ENCODE peak calls at places on chromosomes 4 and X, in four cellular contexts. V is NCI-H2171, T is AG08395, A is AG10803. C is an unnamed sample.

GRCh38 chr4:137408527-137409177 is 123.6 kb downstream of the PCDH18 start:
- DNase-seq in V (no peak), T (no peak), A (no peak), C (no peak)

GRCh38 chrX:36803151-36803550 is 205.0 kb upstream of the FAM47C start:
- DNase-seq in V (no peak), T (no peak), A (no peak), C (no peak)

GRCh38 chr4:16598241-16599224 is 299.9 kb downstream of the LDB2 start:
- DNase-seq in V (no peak), T (peak; percentile 20), A (peak; percentile 62), C (peak; percentile 68)

GRCh38 chr4:26372525-26373172 is 51.8 kb downstream of the RBPJ start:
- DNase-seq in V (no peak), T (peak; percentile 39), A (peak; percentile 54), C (peak; percentile 94)

GRCh38 chrX:108001218-108001814 is 19.1 kb upstream of the TEX13B start:
- DNase-seq in V (peak; percentile 26), T (peak; percentile 18), A (peak; percentile 42), C (peak; percentile 57)

GRCh38 chrX:107766470-107767140 is 9.0 kb downstream of the TSC22D3 start:
- DNase-seq in V (no peak), T (peak; percentile 59), A (peak; percentile 12), C (no peak)

GRCh38 chrX:17567821-17568220 is 169.5 kb upstream of the SCML1 start:
- DNase-seq in V (no peak), T (no peak), A (no peak), C (no peak)

GRCh38 chr4:146342600-146343192 is 128.4 kb downstream of the REELD1 start:
- DNase-seq in V (no peak), T (peak; percentile 17), A (peak; percentile 47), C (peak; percentile 79)

GRCh38 chr4:185672151-185672550 is 136.8 kb upstream of the PDLIM3 start:
- DNase-seq in V (no peak), T (no peak), A (no peak), C (no peak)

GRCh38 chr4:109942292-109942926 is 29.7 kb downstream of the EGF start:
- DNase-seq in V (no peak), T (no peak), A (no peak), C (no peak)

GRCh38 chr4:180860136-180860720 is 1383.0 kb upstream of the TENM3 start:
- DNase-seq in V (no peak), T (no peak), A (no peak), C (no peak)

GRCh38 chr4:186137193-186137792 is 32.8 kb downstream of the FAM149A start:
- DNase-seq in V (no peak), T (peak; percentile 55), A (peak; percentile 23), C (peak; percentile 57)

GRCh38 chrX:107731831-107732502 is 43.6 kb downstream of the TSC22D3 start:
- DNase-seq in V (no peak), T (peak; percentile 45), A (peak; percentile 49), C (peak; percentile 82)

GRCh38 chrX:16848541-16848940 is 21.6 kb downstream of the RBBP7 start:
- DNase-seq in V (no peak), T (no peak), A (peak; percentile 69), C (no peak)

GRCh38 chrX:69163936-69164741 is 1.1 kb downstream of the PJA1 start:
- DNase-seq in V (no peak), T (peak; percentile 31), A (no peak), C (peak; percentile 1)

GRCh38 chr4:4696521-4696920 is 154.7 kb upstream of the STX18 start:
- DNase-seq in V (no peak), T (no peak), A (no peak), C (no peak)

GRCh38 chr4:80225628-80226027 is 28.3 kb downstream of the PRDM8 start:
- DNase-seq in V (no peak), T (peak; percentile 14), A (peak; percentile 64), C (no peak)

GRCh38 chr4:8084031-8084660 is 74.5 kb downstream of the ABLIM2 start:
- DNase-seq in V (no peak), T (no peak), A (no peak), C (no peak)

GRCh38 chr4:106868381-106869035 is 167.6 kb downstream of the DKK2 start:
- DNase-seq in V (no peak), T (peak; percentile 24), A (peak; percentile 62), C (peak; percentile 3)

GRCh38 chr4:185695743-185696142 is 116.3 kb downstream of the SORBS2 start:
- DNase-seq in V (no peak), T (no peak), A (no peak), C (no peak)

GRCh38 chr4:133157460-133158160 is 8.5 kb downstream of the PCDH10 start:
- DNase-seq in V (no peak), T (no peak), A (no peak), C (peak; percentile 83)

GRCh38 chr4:110854021-110854678 is 231.3 kb upstream of the PITX2 start:
- DNase-seq in V (no peak), T (peak; percentile 78), A (peak; percentile 96), C (peak; percentile 5)

GRCh38 chr4:65645185-65645584 is 25.1 kb downstream of the EPHA5 start:
- DNase-seq in V (no peak), T (no peak), A (peak; percentile 14), C (no peak)

GRCh38 chr4:78644744-78645330 is 93.3 kb downstream of the ANXA3 start:
- DNase-seq in V (no peak), T (peak; percentile 69), A (peak; percentile 82), C (peak; percentile 92)

GRCh38 chr4:78059524-78059889 is 2.4 kb downstream of the FRAS1 start:
- DNase-seq in V (peak; percentile 26), T (peak; percentile 80), A (peak; percentile 85), C (peak; percentile 88)

GRCh38 chr4:128449251-128449650 is 161.6 kb upstream of the PGRMC2 start:
- DNase-seq in V (no peak), T (no peak), A (no peak), C (no peak)

GRCh38 chr4:174604198-174604597 is 81.9 kb upstream of the HPGD start:
- DNase-seq in V (no peak), T (no peak), A (no peak), C (peak; percentile 57)

GRCh38 chr4:153138736-153139135 is 65.5 kb upstream of the TRIM2 start:
- DNase-seq in V (peak; percentile 6), T (no peak), A (no peak), C (peak; percentile 91)

GRCh38 chr4:113634081-113634969 is 127.2 kb downstream of the CAMK2D start:
- DNase-seq in V (no peak), T (no peak), A (no peak), C (no peak)

GRCh38 chrX:114619874-114620273 is 36.0 kb downstream of the HTR2C start:
- DNase-seq in V (no peak), T (peak; percentile 25), A (peak; percentile 0), C (peak; percentile 54)

GRCh38 chr4:1216869-1217294 is 32.0 kb downstream of the CTBP1 start:
- DNase-seq in V (no peak), T (no peak), A (no peak), C (no peak)

GRCh38 chrX:126552313-126553022 is at the start of gene DCAF12L1:
- DNase-seq in V (no peak), T (no peak), A (no peak), C (no peak)

GRCh38 chrX:150362599-150363481 is at the start of gene MAMLD1:
- DNase-seq in V (no peak), T (peak; percentile 65), A (peak; percentile 82), C (peak; percentile 60)